ENCODE peak calls at places on chromosomes 6 and 20, in seven cellular contexts. U is adrenal gland, D is GM13976, C is NCI-H1105, B is T follicular helper cell, Y is NT2/D1, V is A172. Q is an unnamed sample.

GRCh38 chr6:19477563-19477962 is 359.6 kb upstream of the ID4 start:
- DNase-seq in B (no peak), Y (no peak), V (no peak), D (no peak), C (no peak), U (no peak), Q (no peak)

GRCh38 chr20:28616354-28616753 is 2641.1 kb upstream of the DEFB115 start:
- DNase-seq in C (no peak), B (no peak), Y (no peak), D (no peak), U (no peak), V (no peak), Q (no peak)

GRCh38 chr6:62683063-62683462 is 397.0 kb upstream of the KHDRBS2 start:
- DNase-seq in Y (no peak), D (no peak), B (no peak), U (no peak), C (no peak), V (no peak), Q (no peak)

GRCh38 chr6:7414811-7415210 is 25.2 kb downstream of the RIOK1 start:
- DNase-seq in B (no peak), C (no peak), Y (no peak), D (no peak), U (no peak), V (peak; percentile 69), Q (no peak)

GRCh38 chr20:21100590-21101452 is 5.3 kb downstream of the LINC00237 start:
- DNase-seq in B (no peak), C (no peak), Y (peak; percentile 72), D (peak; percentile 46), U (no peak), V (no peak), Q (no peak)

GRCh38 chr6:83354747-83355146 is 76.1 kb downstream of the ME1 start:
- DNase-seq in D (no peak), U (no peak), V (no peak), B (no peak), Y (no peak), C (no peak), Q (no peak)

GRCh38 chr20:43977962-43978361 is 63.3 kb downstream of the TOX2 start:
- DNase-seq in D (no peak), U (no peak), V (no peak), B (no peak), Y (no peak), C (no peak), Q (no peak)

GRCh38 chr6:83198486-83199172 is 5.5 kb downstream of the RWDD2A start:
- DNase-seq in V (peak; percentile 31), D (no peak), B (no peak), U (no peak), C (no peak), Y (no peak), Q (no peak)

GRCh38 chr6:122289721-122290501 is 109.5 kb upstream of the HSF2 start:
- DNase-seq in Y (peak; percentile 20), B (no peak), V (no peak), C (peak; percentile 29), U (no peak), D (no peak), Q (no peak)

GRCh38 chr6:26240157-26240980 is 124.6 kb upstream of the BTN3A2 start:
- DNase-seq in C (no peak), U (peak; percentile 85), V (no peak), B (peak; percentile 48), Y (no peak), D (peak; percentile 76), Q (no peak)

GRCh38 chr6:162187168-162187935 is 540.2 kb downstream of the PRKN start:
- DNase-seq in U (no peak), C (no peak), D (no peak), V (no peak), B (no peak), Y (no peak), Q (no peak)

GRCh38 chr6:12014027-12014872 is 2.1 kb downstream of the HIVEP1 start:
- DNase-seq in U (no peak), Y (no peak), C (no peak), B (no peak), D (no peak), V (peak; percentile 82), Q (no peak)

GRCh38 chr6:54056105-54056504 is 55.1 kb upstream of the MLIP start:
- DNase-seq in C (no peak), V (no peak), D (no peak), B (no peak), Y (no peak), U (no peak), Q (no peak)

GRCh38 chr6:154408906-154409500 is 52.4 kb upstream of the IPCEF1 start:
- DNase-seq in U (no peak), V (no peak), D (no peak), B (no peak), Y (no peak), C (no peak), Q (peak; percentile 4)

GRCh38 chr6:144349690-144350132 is 64.6 kb downstream of the UTRN start:
- DNase-seq in B (no peak), C (no peak), Y (no peak), V (peak; percentile 73), U (peak; percentile 73), D (no peak), Q (no peak)

GRCh38 chr6:43765776-43766175 is 4.2 kb upstream of the VEGFA start:
- DNase-seq in C (no peak), U (no peak), V (no peak), D (no peak), Y (no peak), B (no peak), Q (no peak)

GRCh38 chr6:111666812-111667211 is 61.1 kb upstream of the TRAF3IP2 start:
- DNase-seq in V (no peak), B (no peak), Y (no peak), C (no peak), U (no peak), D (no peak), Q (no peak)

GRCh38 chr20:12949429-12949980 is 59.3 kb upstream of the SPTLC3 start:
- DNase-seq in V (no peak), C (no peak), Y (no peak), B (no peak), U (no peak), D (no peak), Q (no peak)

GRCh38 chr6:131688286-131688685 is 12.9 kb downstream of the OR2A4 start:
- DNase-seq in D (no peak), V (no peak), C (no peak), Y (no peak), U (no peak), B (no peak), Q (no peak)

GRCh38 chr6:144215402-144215931 is 65.2 kb downstream of the STX11 start:
- DNase-seq in V (peak; percentile 11), D (peak; percentile 55), Y (no peak), B (no peak), C (no peak), U (peak; percentile 59), Q (no peak)

GRCh38 chr20:20364747-20365558 is 3.0 kb upstream of the INSM1 start:
- DNase-seq in B (no peak), U (no peak), C (peak; percentile 79), V (no peak), Y (no peak), D (no peak), Q (no peak)

GRCh38 chr20:34562643-34563042 is 4.1 kb downstream of the MAP1LC3A start:
- DNase-seq in Y (no peak), U (no peak), C (no peak), D (no peak), B (no peak), V (peak; percentile 15), Q (no peak)

Q was measured in NCI-H2227 treated with DMSO at 0.1 percent for 48 hours.